ENCODE peak calls at places on chromosomes 1 and 21, in seven cellular contexts. One of them, this sample, is unnamed. For H3K27me3, the result is how much of the 10 kb centered on the place peaks cover.

GRCh38 chr1:163399976-163400375 is 78.2 kb downstream of the NUF2 start:
- DNase-seq in heart right ventricle: no peak
- DNase-seq in CD8-positive, alpha-beta memory T cell: no peak
- DNase-seq in SK-N-SH: no peak
- DNase-seq in small intestine: no peak
- DNase-seq in aorta: no peak
- DNase-seq in lower lobe of right lung: no peak
- DNase-seq in this sample: no peak

GRCh38 chr1:47616036-47616435 is 178.2 kb downstream of the FOXD2 start:
- DNase-seq in heart right ventricle: peak
- DNase-seq in CD8-positive, alpha-beta memory T cell: no peak
- DNase-seq in SK-N-SH: no peak
- DNase-seq in small intestine: no peak
- DNase-seq in aorta: no peak
- DNase-seq in lower lobe of right lung: no peak
- DNase-seq in this sample: no peak

GRCh38 chr1:32014199-32014936 is 700 bp downstream of the KHDRBS1 start:
- DNase-seq in heart right ventricle: peak
- DNase-seq in CD8-positive, alpha-beta memory T cell: peak
- DNase-seq in SK-N-SH: peak
- DNase-seq in small intestine: peak
- DNase-seq in aorta: peak
- DNase-seq in lower lobe of right lung: peak
- DNase-seq in this sample: peak

GRCh38 chr1:94666797-94667196 is 125.2 kb upstream of the F3 start:
- DNase-seq in heart right ventricle: no peak
- DNase-seq in CD8-positive, alpha-beta memory T cell: no peak
- DNase-seq in SK-N-SH: no peak
- DNase-seq in small intestine: no peak
- DNase-seq in aorta: no peak
- DNase-seq in lower lobe of right lung: no peak
- DNase-seq in this sample: no peak

GRCh38 chr21:32004281-32004680 is 131.5 kb downstream of the HUNK start:
- DNase-seq in heart right ventricle: no peak
- DNase-seq in CD8-positive, alpha-beta memory T cell: no peak
- DNase-seq in SK-N-SH: no peak
- DNase-seq in small intestine: no peak
- DNase-seq in aorta: no peak
- DNase-seq in lower lobe of right lung: no peak
- DNase-seq in this sample: no peak

GRCh38 chr1:22048351-22049192 is 3.9 kb upstream of the CDC42 start:
- DNase-seq in heart right ventricle: no peak
- DNase-seq in CD8-positive, alpha-beta memory T cell: no peak
- DNase-seq in SK-N-SH: no peak
- DNase-seq in small intestine: no peak
- DNase-seq in aorta: no peak
- DNase-seq in lower lobe of right lung: peak
- DNase-seq in this sample: peak

GRCh38 chr21:45699251-45699942 is 55.9 kb downstream of the PCBP3 start:
- DNase-seq in heart right ventricle: no peak
- DNase-seq in CD8-positive, alpha-beta memory T cell: no peak
- DNase-seq in SK-N-SH: no peak
- DNase-seq in small intestine: no peak
- DNase-seq in aorta: no peak
- DNase-seq in lower lobe of right lung: no peak
- DNase-seq in this sample: no peak

GRCh38 chr1:109617291-109617801 is 2.1 kb downstream of the GNAT2 start:
- DNase-seq in heart right ventricle: no peak
- DNase-seq in CD8-positive, alpha-beta memory T cell: no peak
- DNase-seq in SK-N-SH: peak
- DNase-seq in small intestine: peak
- DNase-seq in aorta: no peak
- DNase-seq in lower lobe of right lung: no peak
- DNase-seq in this sample: no peak

GRCh38 chr1:49351744-49352143 is 575.1 kb upstream of the BEND5 start:
- DNase-seq in heart right ventricle: no peak
- DNase-seq in CD8-positive, alpha-beta memory T cell: no peak
- DNase-seq in SK-N-SH: no peak
- DNase-seq in small intestine: no peak
- DNase-seq in aorta: no peak
- DNase-seq in lower lobe of right lung: no peak
- DNase-seq in this sample: no peak

GRCh38 chr1:9629445-9630201 is 21.9 kb upstream of the PIK3CD start:
- DNase-seq in heart right ventricle: peak
- DNase-seq in CD8-positive, alpha-beta memory T cell: peak
- DNase-seq in SK-N-SH: no peak
- DNase-seq in small intestine: peak
- DNase-seq in aorta: peak
- DNase-seq in lower lobe of right lung: peak
- DNase-seq in this sample: peak

GRCh38 chr1:232509570-232509969 is 120.4 kb downstream of the SIPA1L2 start:
- DNase-seq in heart right ventricle: peak
- DNase-seq in CD8-positive, alpha-beta memory T cell: no peak
- DNase-seq in SK-N-SH: no peak
- DNase-seq in small intestine: no peak
- DNase-seq in aorta: no peak
- DNase-seq in lower lobe of right lung: no peak
- DNase-seq in this sample: no peak

GRCh38 chr1:231421971-231422797 is at the start of gene EGLN1:
- DNase-seq in heart right ventricle: peak
- DNase-seq in CD8-positive, alpha-beta memory T cell: peak
- DNase-seq in SK-N-SH: peak
- DNase-seq in small intestine: peak
- DNase-seq in aorta: peak
- DNase-seq in lower lobe of right lung: peak
- DNase-seq in this sample: peak

GRCh38 chr1:172719694-172720138 is 60.8 kb downstream of the FASLG start:
- DNase-seq in heart right ventricle: no peak
- DNase-seq in CD8-positive, alpha-beta memory T cell: no peak
- DNase-seq in SK-N-SH: peak
- DNase-seq in small intestine: peak
- DNase-seq in aorta: no peak
- DNase-seq in lower lobe of right lung: no peak
- DNase-seq in this sample: no peak

GRCh38 chr21:22904385-22904784 is 1906.2 kb downstream of the NCAM2 start:
- DNase-seq in heart right ventricle: no peak
- DNase-seq in CD8-positive, alpha-beta memory T cell: no peak
- DNase-seq in SK-N-SH: no peak
- DNase-seq in small intestine: no peak
- DNase-seq in aorta: no peak
- DNase-seq in lower lobe of right lung: no peak
- DNase-seq in this sample: no peak

GRCh38 chr1:204128964-204129896 is 22.6 kb downstream of the ETNK2 start:
- DNase-seq in heart right ventricle: peak
- DNase-seq in CD8-positive, alpha-beta memory T cell: peak
- DNase-seq in SK-N-SH: peak
- DNase-seq in small intestine: peak
- DNase-seq in aorta: peak
- DNase-seq in lower lobe of right lung: peak
- DNase-seq in this sample: peak

GRCh38 chr1:160415696-160416298 is 15.4 kb downstream of the VANGL2 start:
- DNase-seq in heart right ventricle: no peak
- DNase-seq in CD8-positive, alpha-beta memory T cell: no peak
- DNase-seq in SK-N-SH: no peak
- DNase-seq in small intestine: no peak
- DNase-seq in aorta: no peak
- DNase-seq in lower lobe of right lung: no peak
- DNase-seq in this sample: no peak

GRCh38 chr1:160413716-160414115 is 13.4 kb downstream of the VANGL2 start:
- DNase-seq in heart right ventricle: no peak
- DNase-seq in CD8-positive, alpha-beta memory T cell: no peak
- DNase-seq in SK-N-SH: no peak
- DNase-seq in small intestine: no peak
- DNase-seq in aorta: no peak
- DNase-seq in lower lobe of right lung: no peak
- DNase-seq in this sample: no peak

GRCh38 chr1:160416369-160416768 is 16.0 kb downstream of the VANGL2 start:
- DNase-seq in heart right ventricle: no peak
- DNase-seq in CD8-positive, alpha-beta memory T cell: no peak
- DNase-seq in SK-N-SH: peak
- DNase-seq in small intestine: peak
- DNase-seq in aorta: no peak
- DNase-seq in lower lobe of right lung: no peak
- DNase-seq in this sample: no peak

GRCh38 chr1:160411963-160412362 is 11.6 kb downstream of the VANGL2 start:
- DNase-seq in heart right ventricle: no peak
- DNase-seq in CD8-positive, alpha-beta memory T cell: no peak
- DNase-seq in SK-N-SH: no peak
- DNase-seq in small intestine: no peak
- DNase-seq in aorta: no peak
- DNase-seq in lower lobe of right lung: no peak
- DNase-seq in this sample: no peak

GRCh38 chr1:160414836-160415235 is 14.5 kb downstream of the VANGL2 start:
- DNase-seq in heart right ventricle: no peak
- DNase-seq in CD8-positive, alpha-beta memory T cell: no peak
- DNase-seq in SK-N-SH: no peak
- DNase-seq in small intestine: no peak
- DNase-seq in aorta: no peak
- DNase-seq in lower lobe of right lung: no peak
- DNase-seq in this sample: no peak
- H3K27me3 ChIP-seq in heart right ventricle: under half
- H3K27me3 ChIP-seq in CD8-positive, alpha-beta memory T cell: under half
- H3K27me3 ChIP-seq in SK-N-SH: under half
- H3K27me3 ChIP-seq in small intestine: under half
- H3K27me3 ChIP-seq in aorta: under half
- H3K27me3 ChIP-seq in lower lobe of right lung: under half
- H3K27me3 ChIP-seq in this sample: under half

DNA sequence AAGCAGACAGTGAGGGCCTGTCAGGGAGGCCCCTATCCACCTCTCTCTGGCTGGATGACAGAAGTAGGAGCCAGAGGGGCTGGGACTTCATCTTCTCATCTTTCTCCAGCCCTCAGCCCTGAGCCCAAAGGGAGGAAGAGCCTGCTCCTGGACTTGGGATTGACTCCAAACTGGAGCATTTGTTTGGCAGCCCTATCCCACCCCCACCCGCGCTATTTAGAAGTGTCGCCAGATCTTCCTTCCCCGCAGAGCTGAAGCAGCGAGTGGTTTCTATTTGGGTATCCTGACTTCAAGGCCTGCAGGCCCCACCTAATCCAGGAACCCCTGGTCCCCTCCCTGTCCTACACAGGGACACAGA is 9.6 kb downstream of the NES start:
- DNase-seq in heart right ventricle: peak
- DNase-seq in CD8-positive, alpha-beta memory T cell: no peak
- DNase-seq in SK-N-SH: no peak
- DNase-seq in small intestine: no peak
- DNase-seq in aorta: no peak
- DNase-seq in lower lobe of right lung: no peak
- DNase-seq in this sample: no peak
- H3K27ac ChIP-seq in heart right ventricle: peak
- H3K27ac ChIP-seq in CD8-positive, alpha-beta memory T cell: no peak
- H3K27ac ChIP-seq in SK-N-SH: peak
- H3K27ac ChIP-seq in small intestine: peak
- H3K27ac ChIP-seq in aorta: no peak
- H3K27ac ChIP-seq in lower lobe of right lung: peak
- H3K27ac ChIP-seq in this sample: peak

GRCh38 chr1:61254629-61255323 is 172.4 kb downstream of the NFIA start:
- DNase-seq in heart right ventricle: peak
- DNase-seq in CD8-positive, alpha-beta memory T cell: no peak
- DNase-seq in SK-N-SH: peak
- DNase-seq in small intestine: peak
- DNase-seq in aorta: peak
- DNase-seq in lower lobe of right lung: no peak
- DNase-seq in this sample: no peak
- H3K4me3 ChIP-seq in heart right ventricle: peak
- H3K4me3 ChIP-seq in CD8-positive, alpha-beta memory T cell: no peak
- H3K4me3 ChIP-seq in SK-N-SH: no peak
- H3K4me3 ChIP-seq in small intestine: no peak
- H3K4me3 ChIP-seq in aorta: peak
- H3K4me3 ChIP-seq in lower lobe of right lung: peak
- H3K4me3 ChIP-seq in this sample: peak

DNA sequence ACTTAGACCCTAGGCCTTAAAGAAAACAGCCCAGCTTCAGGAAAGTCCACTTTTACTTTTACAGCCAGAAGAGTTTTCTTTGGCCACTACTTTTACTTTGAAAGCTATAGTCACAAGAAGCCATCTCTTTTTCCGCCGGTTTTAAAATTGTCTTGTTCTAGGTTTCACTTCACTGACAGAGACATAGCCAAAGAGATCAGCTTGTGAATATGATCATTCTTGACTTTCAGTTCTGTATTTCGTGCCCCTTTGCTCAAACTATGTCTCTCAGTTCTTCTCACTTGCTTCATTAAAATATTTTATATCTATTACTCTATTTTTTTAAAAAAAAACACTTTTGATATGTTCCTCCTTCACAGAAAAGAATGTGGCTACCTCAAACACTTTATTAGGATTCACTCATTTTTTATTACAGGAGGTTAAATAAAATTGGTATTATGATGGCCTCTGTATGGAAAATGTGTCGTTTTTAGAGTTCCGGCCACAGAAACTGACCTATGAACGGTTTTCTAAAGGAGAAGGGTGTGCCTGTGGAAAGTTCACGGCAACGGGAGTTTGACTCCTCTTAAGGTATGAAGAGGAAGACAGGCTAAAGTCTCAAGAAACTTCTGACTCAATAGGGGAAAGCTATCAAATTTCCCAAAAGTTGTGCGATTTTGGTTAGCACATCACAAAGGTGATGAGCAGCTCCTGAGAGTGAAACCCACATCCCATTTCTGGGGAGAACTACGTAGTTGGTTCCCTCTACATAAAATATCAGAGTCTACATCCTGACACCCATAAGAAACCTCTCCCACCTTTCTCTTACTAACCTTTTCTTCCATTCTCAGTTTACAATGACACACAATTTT is 1.2 kb downstream of the MCOLN2 start:
- DNase-seq in heart right ventricle: no peak
- DNase-seq in CD8-positive, alpha-beta memory T cell: no peak
- DNase-seq in SK-N-SH: peak
- DNase-seq in small intestine: no peak
- DNase-seq in aorta: no peak
- DNase-seq in lower lobe of right lung: no peak
- DNase-seq in this sample: no peak
- H3K27me3 ChIP-seq in heart right ventricle: under half
- H3K27me3 ChIP-seq in CD8-positive, alpha-beta memory T cell: under half
- H3K27me3 ChIP-seq in SK-N-SH: under half
- H3K27me3 ChIP-seq in small intestine: under half
- H3K27me3 ChIP-seq in aorta: under half
- H3K27me3 ChIP-seq in lower lobe of right lung: under half
- H3K27me3 ChIP-seq in this sample: under half

GRCh38 chr1:228222548-228222947 is 14.7 kb downstream of the OBSCN start:
- DNase-seq in heart right ventricle: no peak
- DNase-seq in CD8-positive, alpha-beta memory T cell: no peak
- DNase-seq in SK-N-SH: no peak
- DNase-seq in small intestine: no peak
- DNase-seq in aorta: no peak
- DNase-seq in lower lobe of right lung: no peak
- DNase-seq in this sample: no peak
- H3K27ac ChIP-seq in heart right ventricle: no peak
- H3K27ac ChIP-seq in CD8-positive, alpha-beta memory T cell: no peak
- H3K27ac ChIP-seq in SK-N-SH: no peak
- H3K27ac ChIP-seq in small intestine: no peak
- H3K27ac ChIP-seq in aorta: no peak
- H3K27ac ChIP-seq in lower lobe of right lung: no peak
- H3K27ac ChIP-seq in this sample: no peak

GRCh38 chr1:229407206-229408026 is 26.5 kb downstream of the ACTA1 start:
- DNase-seq in heart right ventricle: no peak
- DNase-seq in CD8-positive, alpha-beta memory T cell: no peak
- DNase-seq in SK-N-SH: no peak
- DNase-seq in small intestine: no peak
- DNase-seq in aorta: no peak
- DNase-seq in lower lobe of right lung: no peak
- DNase-seq in this sample: peak
- H3K4me3 ChIP-seq in heart right ventricle: peak
- H3K4me3 ChIP-seq in CD8-positive, alpha-beta memory T cell: peak
- H3K4me3 ChIP-seq in SK-N-SH: no peak
- H3K4me3 ChIP-seq in small intestine: no peak
- H3K4me3 ChIP-seq in aorta: peak
- H3K4me3 ChIP-seq in lower lobe of right lung: peak
- H3K4me3 ChIP-seq in this sample: peak

This sample was measured in upper lobe of right lung.